ENCODE peak calls at places on chromosomes 13 and 19, in eight cellular contexts. N, C, Z, G, A, U, T and E are unnamed samples.

GRCh38 chr13:99829156-99829555 is 142.4 kb downstream of the ZIC5 start:
- DNase-seq in G (no peak), C (no peak), Z (no peak), N (no peak), U (no peak), A (no peak), T (no peak), E (no peak)

GRCh38 chr13:41835871-41836270 is 125.0 kb downstream of the VWA8 start:
- DNase-seq in G (no peak), T (no peak), A (no peak), U (no peak), C (no peak), Z (peak), N (no peak), E (peak)

GRCh38 chr13:94996445-94996844 is 284.1 kb upstream of the SOX21 start:
- DNase-seq in A (no peak), Z (no peak), N (no peak), G (no peak), U (no peak), T (no peak), C (no peak), E (no peak)

GRCh38 chr19:7506385-7507328 is 9.2 kb upstream of the ZNF358 start:
- DNase-seq in T (peak), Z (peak), A (no peak), G (peak), C (peak), U (peak), N (peak), E (peak)

GRCh38 chr13:49112782-49113525 is 107.2 kb upstream of the MLNR start:
- DNase-seq in A (no peak), G (no peak), C (no peak), T (no peak), Z (peak), N (peak), U (no peak), E (no peak)

GRCh38 chr19:4115050-4115817 is 8.7 kb downstream of the MAP2K2 start:
- DNase-seq in A (peak), G (peak), N (no peak), C (no peak), Z (no peak), U (no peak), T (peak), E (no peak)

GRCh38 chr13:79512950-79513349 is 32.0 kb downstream of the NDFIP2 start:
- DNase-seq in Z (no peak), C (no peak), G (no peak), N (no peak), A (no peak), T (no peak), U (no peak), E (no peak)

GRCh38 chr13:38685974-38686571 is 804 bp upstream of the FREM2 start:
- DNase-seq in Z (no peak), C (no peak), T (peak), G (no peak), N (peak), A (no peak), U (no peak), E (peak)

GRCh38 chr19:48543121-48543710 is 8.8 kb upstream of the SULT2B1 start:
- DNase-seq in U (no peak), N (peak), T (peak), C (peak), A (no peak), G (no peak), Z (peak), E (peak)

GRCh38 chr19:5018224-5019015 is 49.5 kb downstream of the KDM4B start:
- DNase-seq in G (no peak), C (no peak), T (no peak), Z (peak), A (no peak), U (no peak), N (peak), E (no peak)

GRCh38 chr19:42386974-42387707 is 3.0 kb downstream of the CNFN start:
- DNase-seq in C (peak), N (peak), Z (peak), G (no peak), A (peak), T (peak), U (peak), E (peak)

GRCh38 chr13:106378263-106378662 is 157.2 kb downstream of the EFNB2 start:
- DNase-seq in U (no peak), G (no peak), Z (no peak), N (no peak), C (no peak), T (no peak), A (no peak), E (no peak)

GRCh38 chr19:2552859-2553258 is 76.9 kb downstream of the GADD45B start:
- DNase-seq in Z (no peak), U (peak), G (no peak), T (peak), C (no peak), N (no peak), A (peak), E (no peak)

GRCh38 chr13:73521970-73522549 is 463.3 kb downstream of the KLF5 start:
- DNase-seq in G (no peak), T (no peak), U (no peak), A (no peak), C (no peak), Z (peak), N (no peak), E (no peak)

GRCh38 chr13:30053904-30054303 is 203.5 kb upstream of the UBL3 start:
- DNase-seq in G (no peak), T (no peak), N (no peak), U (no peak), C (no peak), Z (no peak), A (no peak), E (no peak)

GRCh38 chr19:12782174-12782423 is 6.7 kb upstream of the HOOK2 start:
- DNase-seq in N (no peak), T (no peak), U (no peak), Z (no peak), A (no peak), G (no peak), C (no peak), E (no peak)

GRCh38 chr19:39070888-39071287 is 13.3 kb upstream of the ACP7 start:
- DNase-seq in C (no peak), T (no peak), N (no peak), Z (peak), G (no peak), A (no peak), U (no peak), E (peak)

GRCh38 chr19:31340059-31341025 is 8.9 kb downstream of the TSHZ3 start:
- DNase-seq in C (no peak), Z (peak), G (no peak), U (no peak), A (no peak), N (peak), T (peak), E (peak)

GRCh38 chr19:37963190-37963947 is 56.4 kb downstream of the SIPA1L3 start:
- DNase-seq in G (no peak), A (no peak), Z (peak), T (no peak), U (no peak), C (no peak), N (peak), E (peak)

GRCh38 chr13:65697843-65698242 is 1532.3 kb downstream of the PCDH9 start:
- DNase-seq in C (no peak), N (no peak), G (no peak), U (no peak), Z (no peak), A (no peak), T (no peak), E (no peak)

GRCh38 chr13:30847697-30848307 is 58.3 kb upstream of the MEDAG start:
- DNase-seq in U (no peak), G (no peak), T (no peak), N (peak), A (no peak), C (no peak), Z (peak), E (peak)